ENCODE peak calls at places on chromosomes 1 and 21, in five cellular contexts. One of them, this sample, is unnamed. For H3K27me3 and H3K4me1, the result is how much of the 10 kb centered on the place peaks cover.

GRCh38 chr1:231211005-231211857 is 29.8 kb upstream of the GNPAT start:
- DNase-seq in mesenchymal stem cell: peak
- DNase-seq in transverse colon: peak
- DNase-seq in astrocyte: no peak
- DNase-seq in psoas muscle: peak
- DNase-seq in this sample: peak

GRCh38 chr1:160538985-160539651 is 16.1 kb upstream of the SLAMF6 start:
- DNase-seq in transverse colon: peak
- DNase-seq in psoas muscle: no peak
- DNase-seq in mesenchymal stem cell: no peak
- DNase-seq in astrocyte: no peak
- DNase-seq in this sample: no peak

GRCh38 chr1:76240321-76240720 is 165.8 kb downstream of the ST6GALNAC3 start:
- DNase-seq in transverse colon: no peak
- DNase-seq in psoas muscle: no peak
- DNase-seq in mesenchymal stem cell: no peak
- DNase-seq in astrocyte: peak
- DNase-seq in this sample: no peak

GRCh38 chr1:27503961-27504587 is 14.1 kb upstream of the WASF2 start:
- DNase-seq in psoas muscle: no peak
- DNase-seq in transverse colon: no peak
- DNase-seq in mesenchymal stem cell: no peak
- DNase-seq in astrocyte: peak
- DNase-seq in this sample: no peak

GRCh38 chr1:87913361-87913760 is 584.7 kb downstream of the LMO4 start:
- DNase-seq in psoas muscle: no peak
- DNase-seq in mesenchymal stem cell: no peak
- DNase-seq in transverse colon: no peak
- DNase-seq in astrocyte: no peak
- DNase-seq in this sample: no peak

GRCh38 chr1:115706774-115707425 is 61.6 kb downstream of the CASQ2 start:
- DNase-seq in psoas muscle: no peak
- DNase-seq in astrocyte: peak
- DNase-seq in transverse colon: no peak
- DNase-seq in mesenchymal stem cell: peak
- DNase-seq in this sample: peak

GRCh38 chr1:231934797-231935196 is 308.2 kb downstream of the DISC1 start:
- DNase-seq in psoas muscle: no peak
- DNase-seq in mesenchymal stem cell: no peak
- DNase-seq in astrocyte: peak
- DNase-seq in transverse colon: no peak
- DNase-seq in this sample: no peak

GRCh38 chr1:212827831-212828278 is 19.6 kb downstream of the SPATA45 start:
- DNase-seq in mesenchymal stem cell: no peak
- DNase-seq in astrocyte: no peak
- DNase-seq in psoas muscle: no peak
- DNase-seq in transverse colon: peak
- DNase-seq in this sample: no peak

GRCh38 chr1:159067699-159068621 is 8.6 kb downstream of the AIM2 start:
- DNase-seq in transverse colon: no peak
- DNase-seq in mesenchymal stem cell: no peak
- DNase-seq in psoas muscle: no peak
- DNase-seq in astrocyte: no peak
- DNase-seq in this sample: no peak

GRCh38 chr1:91871994-91872393 is 14.0 kb downstream of the TGFBR3 start:
- DNase-seq in mesenchymal stem cell: no peak
- DNase-seq in psoas muscle: no peak
- DNase-seq in transverse colon: no peak
- DNase-seq in astrocyte: peak
- DNase-seq in this sample: peak

GRCh38 chr1:111706921-111707320 is 32.3 kb downstream of the INKA2 start:
- DNase-seq in psoas muscle: no peak
- DNase-seq in astrocyte: peak
- DNase-seq in transverse colon: no peak
- DNase-seq in mesenchymal stem cell: peak
- DNase-seq in this sample: no peak

GRCh38 chr1:20233866-20234265 is 47.5 kb upstream of the PLA2G2C start:
- DNase-seq in astrocyte: no peak
- DNase-seq in psoas muscle: no peak
- DNase-seq in mesenchymal stem cell: no peak
- DNase-seq in transverse colon: no peak
- DNase-seq in this sample: no peak

GRCh38 chr1:185400057-185400456 is 83.0 kb upstream of the IVNS1ABP start:
- DNase-seq in astrocyte: peak
- DNase-seq in psoas muscle: no peak
- DNase-seq in transverse colon: no peak
- DNase-seq in mesenchymal stem cell: peak
- DNase-seq in this sample: no peak

GRCh38 chr1:1622578-1623094 is 7.3 kb downstream of the MIB2 start:
- DNase-seq in astrocyte: no peak
- DNase-seq in mesenchymal stem cell: no peak
- DNase-seq in transverse colon: no peak
- DNase-seq in psoas muscle: no peak
- DNase-seq in this sample: no peak

GRCh38 chr21:38982096-38982495 is 176.4 kb downstream of the ETS2 start:
- DNase-seq in psoas muscle: no peak
- DNase-seq in mesenchymal stem cell: no peak
- DNase-seq in astrocyte: peak
- DNase-seq in transverse colon: no peak
- DNase-seq in this sample: no peak

GRCh38 chr1:91559838-91560514 is 59.3 kb downstream of the CDC7 start:
- DNase-seq in mesenchymal stem cell: no peak
- DNase-seq in psoas muscle: no peak
- DNase-seq in astrocyte: no peak
- DNase-seq in transverse colon: no peak
- DNase-seq in this sample: no peak

GRCh38 chr1:233859446-233859845 is 45.0 kb upstream of the SLC35F3 start:
- DNase-seq in transverse colon: no peak
- DNase-seq in mesenchymal stem cell: no peak
- DNase-seq in psoas muscle: no peak
- DNase-seq in astrocyte: no peak
- DNase-seq in this sample: no peak

GRCh38 chr1:11920239-11920903 is 5.9 kb downstream of the KIAA2013 start:
- DNase-seq in mesenchymal stem cell: no peak
- DNase-seq in psoas muscle: no peak
- DNase-seq in transverse colon: no peak
- DNase-seq in astrocyte: peak
- DNase-seq in this sample: peak

GRCh38 chr1:183331095-183331742 is 87.0 kb downstream of the NMNAT2 start:
- DNase-seq in mesenchymal stem cell: no peak
- DNase-seq in transverse colon: no peak
- DNase-seq in psoas muscle: no peak
- DNase-seq in astrocyte: no peak
- DNase-seq in this sample: no peak

GRCh38 chr1:21655748-21656147 is 13.4 kb downstream of the RAP1GAP start:
- DNase-seq in mesenchymal stem cell: no peak
- DNase-seq in transverse colon: no peak
- DNase-seq in psoas muscle: no peak
- DNase-seq in astrocyte: no peak
- DNase-seq in this sample: peak

GRCh38 chr21:29320021-29320420 is 21.3 kb downstream of the BACH1 start:
- DNase-seq in astrocyte: no peak
- DNase-seq in transverse colon: no peak
- DNase-seq in psoas muscle: no peak
- DNase-seq in mesenchymal stem cell: no peak
- DNase-seq in this sample: no peak

GRCh38 chr1:207404849-207405525 is 49.1 kb upstream of the CR2 start:
- DNase-seq in astrocyte: peak
- DNase-seq in mesenchymal stem cell: peak
- DNase-seq in transverse colon: no peak
- DNase-seq in psoas muscle: no peak
- DNase-seq in this sample: peak

GRCh38 chr1:118275716-118276115 is 90.7 kb upstream of the SPAG17 start:
- DNase-seq in astrocyte: no peak
- DNase-seq in psoas muscle: no peak
- DNase-seq in transverse colon: no peak
- DNase-seq in mesenchymal stem cell: no peak
- DNase-seq in this sample: no peak

GRCh38 chr21:43865471-43866181 is 603 bp downstream of the AGPAT3 start:
- DNase-seq in astrocyte: no peak
- DNase-seq in psoas muscle: peak
- DNase-seq in mesenchymal stem cell: peak
- DNase-seq in transverse colon: peak
- DNase-seq in this sample: peak

GRCh38 chr1:168468822-168469221 is 75.0 kb downstream of the XCL2 start:
- DNase-seq in astrocyte: no peak
- DNase-seq in psoas muscle: no peak
- DNase-seq in mesenchymal stem cell: no peak
- DNase-seq in transverse colon: no peak
- DNase-seq in this sample: no peak

GRCh38 chr1:32426489-32427255 is 32.4 kb upstream of the BSDC1 start:
- DNase-seq in mesenchymal stem cell: no peak
- DNase-seq in astrocyte: peak
- DNase-seq in transverse colon: peak
- DNase-seq in psoas muscle: no peak
- DNase-seq in this sample: peak

GRCh38 chr1:6625579-6626149 is 996 bp downstream of the THAP3 start:
- DNase-seq in astrocyte: peak
- DNase-seq in psoas muscle: no peak
- DNase-seq in mesenchymal stem cell: peak
- DNase-seq in transverse colon: peak
- DNase-seq in this sample: peak

GRCh38 chr1:183030053-183030452 is 6.8 kb downstream of the LAMC1 start:
- DNase-seq in psoas muscle: no peak
- DNase-seq in astrocyte: no peak
- DNase-seq in mesenchymal stem cell: peak
- DNase-seq in transverse colon: no peak
- DNase-seq in this sample: no peak

GRCh38 chr1:177928194-177928593 is 41.7 kb downstream of the SEC16B start:
- DNase-seq in astrocyte: peak
- DNase-seq in mesenchymal stem cell: peak
- DNase-seq in psoas muscle: no peak
- DNase-seq in transverse colon: no peak
- DNase-seq in this sample: no peak

DNA sequence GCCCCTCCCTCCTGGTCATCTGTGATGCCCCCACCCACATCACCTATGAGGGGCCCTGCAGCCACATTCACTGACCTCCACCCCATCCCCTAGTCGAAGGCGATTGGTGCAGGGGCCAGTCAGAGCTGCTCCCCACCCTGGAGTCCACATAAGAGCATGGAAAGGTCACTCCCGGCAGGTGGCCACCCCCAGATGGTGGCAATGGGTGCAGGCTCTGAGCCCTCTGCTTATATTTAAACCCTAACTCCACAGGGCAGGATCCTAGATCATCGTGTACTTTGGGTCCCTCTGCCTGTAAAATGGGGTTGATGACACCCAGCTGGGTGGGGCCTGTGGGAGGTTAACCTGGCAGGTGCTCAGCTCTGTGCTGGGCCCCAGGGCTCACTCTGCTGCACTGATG is 186.8 kb upstream of the C1orf174 start:
- DNase-seq in psoas muscle: no peak
- DNase-seq in mesenchymal stem cell: no peak
- DNase-seq in transverse colon: no peak
- DNase-seq in astrocyte: no peak
- DNase-seq in this sample: no peak
- H3K27me3 ChIP-seq in psoas muscle: under half
- H3K27me3 ChIP-seq in mesenchymal stem cell: under half
- H3K27me3 ChIP-seq in transverse colon: under half
- H3K27me3 ChIP-seq in astrocyte: under half
- H3K27me3 ChIP-seq in this sample: under half

GRCh38 chr1:14946011-14946359 is 207.6 kb upstream of the TMEM51 start:
- DNase-seq in mesenchymal stem cell: no peak
- DNase-seq in astrocyte: no peak
- DNase-seq in psoas muscle: no peak
- DNase-seq in transverse colon: no peak
- DNase-seq in this sample: peak

GRCh38 chr1:14948112-14948652 is 205.4 kb upstream of the TMEM51 start:
- DNase-seq in astrocyte: no peak
- DNase-seq in psoas muscle: no peak
- DNase-seq in transverse colon: no peak
- DNase-seq in mesenchymal stem cell: no peak
- DNase-seq in this sample: no peak

GRCh38 chr1:14946567-14947285 is 206.8 kb upstream of the TMEM51 start:
- DNase-seq in astrocyte: peak
- DNase-seq in mesenchymal stem cell: peak
- DNase-seq in psoas muscle: no peak
- DNase-seq in transverse colon: peak
- DNase-seq in this sample: peak

GRCh38 chr1:14949270-14949835 is 204.2 kb upstream of the TMEM51 start:
- DNase-seq in psoas muscle: no peak
- DNase-seq in astrocyte: no peak
- DNase-seq in transverse colon: no peak
- DNase-seq in mesenchymal stem cell: no peak
- DNase-seq in this sample: peak

GRCh38 chr1:14947421-14947820 is 206.1 kb upstream of the TMEM51 start:
- DNase-seq in astrocyte: no peak
- DNase-seq in psoas muscle: no peak
- DNase-seq in mesenchymal stem cell: no peak
- DNase-seq in transverse colon: no peak
- DNase-seq in this sample: peak
- H3K4me1 ChIP-seq in astrocyte: under half
- H3K4me1 ChIP-seq in psoas muscle: under half
- H3K4me1 ChIP-seq in mesenchymal stem cell: half or more
- H3K4me1 ChIP-seq in transverse colon: under half
- H3K4me1 ChIP-seq in this sample: under half

GRCh38 chr21:33021667-33022066 is 4.1 kb upstream of the OLIG2 start:
- DNase-seq in transverse colon: no peak
- DNase-seq in mesenchymal stem cell: no peak
- DNase-seq in astrocyte: no peak
- DNase-seq in psoas muscle: no peak
- DNase-seq in this sample: peak

GRCh38 chr21:33020558-33021100 is 5.1 kb upstream of the OLIG2 start:
- DNase-seq in astrocyte: no peak
- DNase-seq in transverse colon: no peak
- DNase-seq in mesenchymal stem cell: no peak
- DNase-seq in psoas muscle: no peak
- DNase-seq in this sample: no peak

GRCh38 chr21:33022489-33022827 is 3.3 kb upstream of the OLIG2 start:
- DNase-seq in transverse colon: no peak
- DNase-seq in astrocyte: no peak
- DNase-seq in mesenchymal stem cell: no peak
- DNase-seq in psoas muscle: no peak
- DNase-seq in this sample: peak

GRCh38 chr21:33019885-33020557 is 5.7 kb upstream of the OLIG2 start:
- DNase-seq in transverse colon: no peak
- DNase-seq in psoas muscle: no peak
- DNase-seq in mesenchymal stem cell: no peak
- DNase-seq in astrocyte: no peak
- DNase-seq in this sample: peak

GRCh38 chr21:33021150-33021549 is 4.6 kb upstream of the OLIG2 start:
- DNase-seq in astrocyte: no peak
- DNase-seq in psoas muscle: no peak
- DNase-seq in transverse colon: no peak
- DNase-seq in mesenchymal stem cell: no peak
- DNase-seq in this sample: peak
- H3K27me3 ChIP-seq in astrocyte: half or more
- H3K27me3 ChIP-seq in psoas muscle: under half
- H3K27me3 ChIP-seq in transverse colon: half or more
- H3K27me3 ChIP-seq in mesenchymal stem cell: half or more
- H3K27me3 ChIP-seq in this sample: half or more

DNA sequence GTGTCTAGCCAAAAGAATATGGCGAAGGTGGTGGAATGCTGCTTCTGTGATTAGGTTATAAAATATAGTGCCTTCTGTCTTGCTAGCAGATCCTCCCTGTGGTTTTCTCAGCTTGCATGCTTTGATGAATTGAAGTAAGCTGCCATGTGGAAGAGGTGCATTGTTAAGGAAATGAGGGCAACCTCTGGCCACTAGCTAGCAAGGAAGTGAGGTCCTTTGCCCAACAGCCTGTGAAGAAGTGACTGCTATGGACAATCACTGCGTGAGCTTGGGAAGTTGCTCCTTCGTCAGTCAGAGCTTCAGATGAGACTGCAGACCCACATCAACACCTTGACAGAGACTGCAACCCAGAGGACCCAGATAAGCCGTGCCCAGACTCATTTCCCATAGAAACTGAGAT is 109.4 kb downstream of the GIPC2 start:
- DNase-seq in mesenchymal stem cell: no peak
- DNase-seq in astrocyte: no peak
- DNase-seq in psoas muscle: no peak
- DNase-seq in transverse colon: no peak
- DNase-seq in this sample: no peak
- H3K4me1 ChIP-seq in mesenchymal stem cell: under half
- H3K4me1 ChIP-seq in astrocyte: under half
- H3K4me1 ChIP-seq in psoas muscle: under half
- H3K4me1 ChIP-seq in transverse colon: under half
- H3K4me1 ChIP-seq in this sample: under half